ENCODE peak calls at places on chromosomes 7 and 10, in four cellular contexts. M is sigmoid colon, W is HCT116, J is tibial artery. E is an unnamed sample.

GRCh38 chr10:100148353-100149211 is 37.2 kb downstream of the ERLIN1 start:
- DNase-seq in M (no peak), W (peak; percentile 60), J (no peak), E (peak; percentile 95)

GRCh38 chr7:8084772-8085171 is 116.2 kb downstream of the GLCCI1 start:
- DNase-seq in M (no peak), W (no peak), J (no peak), E (no peak)

GRCh38 chr7:34260282-34260681 is 354.9 kb downstream of the BMPER start:
- DNase-seq in M (no peak), W (peak; percentile 61), J (no peak), E (peak; percentile 93)

GRCh38 chr10:100346351-100346764 is 675 bp upstream of the SCD start:
- DNase-seq in M (peak; percentile 75), W (peak; percentile 48), J (peak; percentile 48), E (peak; percentile 71)

GRCh38 chr10:26090762-26091161 is 125.8 kb upstream of the GAD2 start:
- DNase-seq in M (no peak), W (no peak), J (no peak), E (no peak)

GRCh38 chr7:52799817-52800216 is 235.6 kb upstream of the POM121L12 start:
- DNase-seq in M (no peak), W (no peak), J (no peak), E (no peak)

GRCh38 chr10:131424836-131425506 is 113.5 kb upstream of the TCERG1L start:
- DNase-seq in M (no peak), W (no peak), J (no peak), E (no peak)

GRCh38 chr10:18539335-18539734 is 112.1 kb downstream of the NSUN6 start:
- DNase-seq in M (no peak), W (no peak), J (no peak), E (no peak)

GRCh38 chr10:67976292-67977245 is 92.1 kb downstream of the SIRT1 start:
- DNase-seq in M (peak; percentile 65), W (no peak), J (no peak), E (no peak)

GRCh38 chr7:92010215-92010614 is 69.6 kb downstream of the AKAP9 start:
- DNase-seq in M (no peak), W (no peak), J (no peak), E (peak; percentile 6)

GRCh38 chr10:12042409-12042796 is 206 bp downstream of the UPF2 start:
- DNase-seq in M (peak; percentile 79), W (no peak), J (no peak), E (peak; percentile 29)

GRCh38 chr10:21194510-21194993 is 297.4 kb upstream of the NEBL start:
- DNase-seq in M (no peak), W (peak; percentile 38), J (no peak), E (peak; percentile 47)

GRCh38 chr10:21197838-21198237 is 300.7 kb upstream of the NEBL start:
- DNase-seq in M (no peak), W (no peak), J (no peak), E (no peak)

GRCh38 chr10:21191512-21191911 is 294.4 kb upstream of the NEBL start:
- DNase-seq in M (no peak), W (peak; percentile 47), J (no peak), E (peak; percentile 13)

GRCh38 chr10:21197006-21197405 is 299.9 kb upstream of the NEBL start:
- DNase-seq in M (no peak), W (no peak), J (no peak), E (no peak)

DNA sequence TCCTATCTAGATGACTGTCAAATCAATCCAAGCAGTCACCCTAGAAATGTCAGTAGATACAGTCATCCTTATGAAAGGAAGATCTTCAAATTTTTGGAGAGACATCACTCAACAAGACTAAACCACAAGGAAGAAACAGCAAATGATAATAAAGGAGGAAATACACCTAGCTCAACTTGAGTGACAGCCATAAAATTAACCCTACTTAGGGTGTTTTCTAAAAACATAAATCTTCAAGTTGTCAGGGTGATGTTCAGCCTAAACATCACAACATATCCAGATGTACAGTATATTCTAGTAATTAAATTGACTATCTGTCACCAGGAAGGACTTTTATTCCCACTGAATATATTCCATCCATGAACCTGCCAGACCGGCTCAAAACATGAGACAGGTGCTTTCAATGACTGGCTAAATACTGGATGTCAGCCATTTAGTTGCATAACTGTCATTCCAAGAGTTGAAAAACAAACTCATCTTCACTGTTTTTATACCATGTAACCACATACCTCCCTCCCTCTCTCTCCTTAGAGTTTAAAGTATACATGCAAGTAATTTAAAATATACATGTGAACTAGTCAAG is 298.1 kb upstream of the NEBL start:
- DNase-seq in M (no peak), W (no peak), J (no peak), E (peak; percentile 52)
- H3K27ac ChIP-seq in M (no peak overlapping the region), W (no peak overlapping the region), J (no peak overlapping the region), E (no peak overlapping the region)

GRCh38 chr10:86815640-86816039 is 59.2 kb downstream of the BMPR1A start:
- DNase-seq in M (no peak), W (no peak), J (no peak), E (no peak)
- H3K27ac ChIP-seq in M (peak overlapping the region; percentile 81), W (no peak overlapping the region), J (peak overlapping the region; percentile 65), E (no peak overlapping the region)

GRCh38 chr10:119221201-119221600 is 13.8 kb downstream of the GRK5 start:
- DNase-seq in M (peak; percentile 56), W (no peak), J (no peak), E (no peak)
- H3K27ac ChIP-seq in M (peak overlapping the region; percentile 81), W (no peak overlapping the region), J (peak overlapping the region; percentile 85), E (no peak overlapping the region)

GRCh38 chr7:70092314-70093303 is 494.3 kb downstream of the AUTS2 start:
- DNase-seq in M (no peak), W (no peak), J (no peak), E (no peak)

GRCh38 chr7:70091362-70091761 is 493.1 kb downstream of the AUTS2 start:
- DNase-seq in M (no peak), W (no peak), J (no peak), E (no peak)

GRCh38 chr7:70098133-70098561 is 499.9 kb downstream of the AUTS2 start:
- DNase-seq in M (no peak), W (no peak), J (no peak), E (no peak)

GRCh38 chr7:70097639-70098038 is 499.4 kb downstream of the AUTS2 start:
- DNase-seq in M (no peak), W (no peak), J (no peak), E (no peak)

DNA sequence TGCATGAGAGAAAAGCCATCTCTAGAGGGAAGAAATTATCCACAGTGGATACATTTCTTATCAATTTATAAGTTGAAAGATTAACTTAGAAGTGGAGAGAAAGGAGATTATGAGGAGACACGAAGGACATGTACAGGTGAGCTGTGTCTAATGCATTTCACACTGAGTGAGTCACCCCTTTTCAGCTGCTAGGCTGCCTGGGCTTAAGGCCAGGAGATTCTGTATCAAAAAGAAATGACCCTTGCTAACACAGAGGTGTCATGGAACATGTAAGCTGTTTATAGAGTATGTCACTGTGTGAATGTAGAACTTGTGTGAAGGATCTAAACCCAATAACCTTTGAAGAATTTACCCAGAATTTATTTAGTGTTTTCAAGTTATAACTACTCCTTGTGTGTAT is 495.2 kb downstream of the AUTS2 start:
- DNase-seq in M (no peak), W (no peak), J (no peak), E (peak; percentile 36)
- H3K27ac ChIP-seq in M (no peak overlapping the region), W (no peak overlapping the region), J (no peak overlapping the region), E (no peak overlapping the region)